ENCODE peak calls at places on chromosome 4, in eight cellular contexts. C is COR-L47; F is glutamatergic neuron; X is T-helper 9 cell; W is ecto neural progenitor cell; A is activated naive CD4-positive, alpha-beta T cell treated with anti-CD3 and anti-CD28 coated beads for 36 hours; Y is psoas muscle; E is BJ. K is an unnamed sample.

GRCh38 chr4:106868381-106869035 is 167.6 kb downstream of the DKK2 start:
- DNase-seq in Y (no peak), X (no peak), E (no peak), C (no peak), A (no peak), F (no peak), W (no peak), K (no peak)

GRCh38 chr4:99853993-99854392 is 37.4 kb downstream of the DAPP1 start:
- DNase-seq in E (no peak), F (no peak), Y (no peak), C (peak), W (no peak), X (no peak), A (no peak), K (no peak)

GRCh38 chr4:110452546-110452945 is 23.4 kb upstream of the ENPEP start:
- DNase-seq in W (no peak), Y (no peak), A (no peak), C (no peak), E (no peak), X (no peak), F (no peak), K (no peak)

GRCh38 chr4:177308125-177308524 is 1.5 kb upstream of the NEIL3 start:
- DNase-seq in Y (peak), E (peak), A (no peak), C (no peak), W (no peak), X (no peak), F (no peak), K (no peak)

GRCh38 chr4:128823025-128823661 is 13.6 kb downstream of the JADE1 start:
- DNase-seq in X (no peak), E (peak), A (no peak), W (no peak), F (no peak), Y (no peak), C (no peak), K (no peak)

GRCh38 chr4:8652181-8653078 is 59.9 kb downstream of the CPZ start:
- DNase-seq in A (no peak), X (no peak), Y (no peak), W (peak), C (no peak), F (no peak), E (no peak), K (no peak)

GRCh38 chr4:101102114-101102752 is 245.1 kb downstream of the PPP3CA start:
- DNase-seq in A (no peak), C (no peak), Y (peak), E (peak), X (no peak), F (no peak), W (no peak), K (no peak)

GRCh38 chr4:173577963-173578362 is 47.9 kb upstream of the HAND2 start:
- DNase-seq in C (no peak), A (no peak), Y (no peak), W (no peak), X (no peak), F (no peak), E (no peak), K (no peak)

GRCh38 chr4:54400802-54401201 is 171.7 kb downstream of the PDGFRA start:
- DNase-seq in A (no peak), X (no peak), W (no peak), C (no peak), F (no peak), Y (no peak), E (peak), K (no peak)

GRCh38 chr4:88786011-88786410 is 88.4 kb upstream of the NAP1L5 start:
- DNase-seq in Y (no peak), W (no peak), F (no peak), E (no peak), C (no peak), A (no peak), X (no peak), K (no peak)

GRCh38 chr4:170884965-170885583 is 795.3 kb upstream of the AADAT start:
- DNase-seq in X (no peak), Y (no peak), W (no peak), C (no peak), A (no peak), E (no peak), F (no peak), K (no peak)